ENCODE peak calls at places on chromosomes 4 and X, in seven cellular contexts. H, D, Z, T, L, X and Y are unnamed samples.

GRCh38 chr4:142155347-142155746 is 519.0 kb downstream of the IL15 start:
- DNase-seq in H (no peak), D (no peak), Z (no peak), T (no peak), L (no peak), X (no peak), Y (no peak)

GRCh38 chr4:165931741-165932140 is 58.7 kb downstream of the TLL1 start:
- DNase-seq in H (no peak), D (no peak), Z (no peak), T (no peak), L (no peak), X (no peak), Y (no peak)

GRCh38 chrX:49915352-49916222 is 6.8 kb upstream of the CLCN5 start:
- DNase-seq in H (peak; percentile 57), D (peak; percentile 58), Z (peak; percentile 44), T (peak; percentile 61), L (peak; percentile 68), X (peak; percentile 40), Y (peak; percentile 69)

GRCh38 chr4:153204247-153205027 is at the start of gene TRIM2:
- DNase-seq in H (no peak), D (no peak), Z (no peak), T (peak; percentile 80), L (peak; percentile 94), X (peak; percentile 86), Y (peak; percentile 70)

GRCh38 chr4:159390648-159391047 is 287.8 kb downstream of the RAPGEF2 start:
- DNase-seq in H (no peak), D (no peak), Z (no peak), T (no peak), L (peak; percentile 84), X (peak; percentile 63), Y (peak; percentile 97)

GRCh38 chrX:132740316-132741123 is 217.9 kb downstream of the HS6ST2 start:
- DNase-seq in H (no peak), D (no peak), Z (peak; percentile 25), T (peak; percentile 85), L (no peak), X (no peak), Y (peak; percentile 40)

GRCh38 chr4:16516796-16517413 is 290.6 kb upstream of the TAPT1 start:
- DNase-seq in H (no peak), D (no peak), Z (peak; percentile 63), T (peak; percentile 27), L (peak; percentile 76), X (no peak), Y (peak; percentile 54)

GRCh38 chr4:144578681-144579080 is 67.3 kb upstream of the HHIP start:
- DNase-seq in H (no peak), D (no peak), Z (no peak), T (no peak), L (no peak), X (no peak), Y (peak; percentile 22)

GRCh38 chr4:95129708-95130343 is 372.1 kb downstream of the BMPR1B start:
- DNase-seq in H (no peak), D (no peak), Z (no peak), T (no peak), L (peak; percentile 81), X (peak; percentile 73), Y (peak; percentile 97)

GRCh38 chr4:42673084-42673429 is 16.2 kb upstream of the ATP8A1 start:
- DNase-seq in H (peak; percentile 42), D (no peak), Z (no peak), T (no peak), L (peak; percentile 54), X (no peak), Y (no peak)

GRCh38 chrX:133475521-133475920 is 60.2 kb upstream of the GPC4 start:
- DNase-seq in H (no peak), D (no peak), Z (no peak), T (no peak), L (no peak), X (no peak), Y (no peak)

GRCh38 chrX:50988649-50989048 is 78.1 kb downstream of the BMP15 start:
- DNase-seq in H (peak; percentile 11), D (peak; percentile 11), Z (peak; percentile 29), T (peak; percentile 53), L (peak; percentile 38), X (no peak), Y (peak; percentile 34)

GRCh38 chr4:53788011-53788410 is 196.7 kb upstream of the LNX1 start:
- DNase-seq in H (no peak), D (no peak), Z (no peak), T (no peak), L (no peak), X (no peak), Y (no peak)

GRCh38 chr4:2433609-2434350 is 15.0 kb downstream of the CFAP99 start:
- DNase-seq in H (no peak), D (no peak), Z (no peak), T (no peak), L (no peak), X (no peak), Y (no peak)

GRCh38 chr4:6115342-6115741 is 85.0 kb downstream of the JAKMIP1 start:
- DNase-seq in H (no peak), D (no peak), Z (no peak), T (no peak), L (no peak), X (no peak), Y (no peak)

GRCh38 chr4:112073201-112073600 is 72.1 kb upstream of the FAM241A start:
- DNase-seq in H (no peak), D (no peak), Z (no peak), T (no peak), L (no peak), X (no peak), Y (no peak)

GRCh38 chr4:72975488-72975784 is 94.1 kb downstream of the COX18 start:
- DNase-seq in H (no peak), D (no peak), Z (no peak), T (no peak), L (no peak), X (no peak), Y (peak; percentile 30)

GRCh38 chrX:139936259-139936658 is 3.4 kb upstream of the ATP11C start:
- DNase-seq in H (peak; percentile 47), D (no peak), Z (no peak), T (no peak), L (no peak), X (peak; percentile 6), Y (peak; percentile 26)

GRCh38 chr4:175419120-175419774 is 392.8 kb downstream of the GPM6A start:
- DNase-seq in H (no peak), D (no peak), Z (no peak), T (no peak), L (peak; percentile 11), X (peak; percentile 53), Y (peak; percentile 90)

GRCh38 chrX:133414399-133415275 is 652 bp downstream of the GPC4 start:
- DNase-seq in H (no peak), D (peak; percentile 16), Z (peak; percentile 51), T (peak; percentile 64), L (peak; percentile 31), X (no peak), Y (peak; percentile 17)

GRCh38 chr4:6701371-6701770 is 7.7 kb downstream of the S100P start:
- DNase-seq in H (no peak), D (no peak), Z (no peak), T (peak; percentile 39), L (no peak), X (no peak), Y (peak; percentile 30)

GRCh38 chr4:24330198-24330972 is 254.0 kb downstream of the DHX15 start:
- DNase-seq in H (no peak), D (no peak), Z (no peak), T (no peak), L (no peak), X (no peak), Y (no peak)

GRCh38 chrX:1281511-1281910 is 12.9 kb downstream of the CSF2RA start:
- DNase-seq in H (no peak), D (no peak), Z (no peak), T (no peak), L (no peak), X (no peak), Y (peak; percentile 40)

GRCh38 chrX:152573866-152574265 is 63.8 kb upstream of the GABRQ start:
- DNase-seq in H (no peak), D (no peak), Z (no peak), T (no peak), L (no peak), X (no peak), Y (no peak)

DNA sequence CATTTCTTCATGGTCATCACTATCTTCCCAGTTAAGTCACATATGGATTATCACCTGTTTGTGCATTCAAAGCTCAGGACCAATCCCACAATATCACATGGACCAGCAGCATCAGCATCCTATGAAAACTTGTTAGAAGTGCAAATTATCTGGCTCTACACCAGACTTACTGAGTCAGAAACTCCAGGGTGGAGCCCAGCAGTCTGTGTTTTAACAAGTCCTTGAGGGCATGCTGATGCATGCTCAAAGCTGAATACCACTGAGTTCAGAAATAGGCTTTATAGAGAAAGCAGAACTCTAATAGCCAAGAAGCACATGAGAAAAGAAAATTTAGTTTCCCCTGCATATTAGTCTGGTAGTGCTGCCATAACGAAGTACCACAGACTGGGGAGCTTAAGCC is 62.4 kb upstream of the GABRQ start:
- DNase-seq in H (no peak), D (no peak), Z (no peak), T (no peak), L (no peak), X (no peak), Y (no peak)
- H3K9me3 ChIP-seq in H (no peaks in the 10 kb centered on the region), D (no peaks in the 10 kb centered on the region), Z (no peaks in the 10 kb centered on the region), T (peaks cover 3% of the 10 kb centered on the region), L (no peaks in the 10 kb centered on the region), X (no peaks in the 10 kb centered on the region), Y (no peaks in the 10 kb centered on the region)

DNA sequence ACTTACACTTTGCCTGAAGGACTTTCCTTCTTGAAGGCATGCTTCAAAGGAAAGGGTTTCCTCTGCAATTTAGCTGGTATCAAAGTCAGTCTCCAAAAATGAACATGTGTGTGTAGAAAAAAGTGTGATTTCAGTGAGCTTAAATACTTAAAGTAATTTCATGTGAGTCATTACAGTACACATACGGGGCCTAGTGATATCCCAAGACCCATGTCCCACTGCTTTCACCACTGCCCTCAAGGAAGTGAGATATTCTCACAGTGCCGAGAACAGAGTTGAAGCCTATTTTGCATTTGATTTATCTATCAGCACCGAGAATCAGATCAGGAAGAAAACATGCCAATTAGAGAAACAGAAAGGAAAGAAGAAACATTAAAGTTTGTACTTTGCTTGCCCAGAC is 61.0 kb downstream of the CHST7 start:
- DNase-seq in H (no peak), D (no peak), Z (no peak), T (no peak), L (no peak), X (no peak), Y (no peak)
- TF ChIP-seq EZH2phosphoT487 in H (no peak), D (no peak), Z (no peak), T (no peak), L (no peak), X (no peak), Y (no peak)

DNA sequence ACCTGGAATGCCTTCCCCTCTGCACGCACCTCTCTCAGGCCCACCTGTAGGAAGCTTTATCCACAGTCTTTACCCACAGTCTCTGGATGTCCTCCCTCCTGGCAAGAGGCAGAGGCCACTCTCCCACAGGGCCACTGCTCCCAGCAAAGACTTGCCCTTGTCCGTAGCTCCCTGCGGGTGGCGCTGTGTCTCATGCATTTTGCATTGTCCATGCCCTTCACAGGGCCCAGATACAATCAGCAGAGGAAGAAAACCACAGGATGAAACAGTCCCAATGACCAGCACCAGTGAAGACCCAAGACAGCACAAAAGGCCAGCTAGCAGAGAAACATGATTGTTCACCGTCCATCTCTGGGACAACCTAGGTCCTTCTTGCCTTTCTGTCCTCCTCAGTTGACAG is 2.1 kb upstream of the NSG1 start:
- DNase-seq in H (peak; percentile 49), D (no peak), Z (peak; percentile 66), T (peak; percentile 83), L (no peak), X (peak; percentile 22), Y (peak; percentile 16)
- TF ChIP-seq CTCF in H (peak; percentile 81), D (peak; percentile 22), Z (peak; percentile 62), T (peak; percentile 69), L (peak; percentile 24), X (peak; percentile 27), Y (peak; percentile 55)

GRCh38 chr4:146621-147020 is 22.3 kb downstream of the ZNF718 start:
- DNase-seq in H (no peak), D (no peak), Z (no peak), T (no peak), L (no peak), X (no peak), Y (no peak)
- H3K9me3 ChIP-seq in H (peaks cover 75% of the 10 kb centered on the region), D (peaks cover 3% of the 10 kb centered on the region), Z (peaks cover 16% of the 10 kb centered on the region), T (peaks cover 65% of the 10 kb centered on the region), L (peaks cover 74% of the 10 kb centered on the region), X (peaks cover 4% of the 10 kb centered on the region), Y (peaks cover 37% of the 10 kb centered on the region)